ENCODE peak calls at places on chromosomes 5 and 9, in six cellular contexts. One of them, this sample, is unnamed.
A peak's percentile ranks its signal among the peaks of the same experiment; 100 is the strongest.

GRCh38 chr5:10863763-10864383 is 102.8 kb upstream of the DAP start:
- DNase-seq in left ventricle myocardium inferior: no peak
- DNase-seq in CD8-positive, alpha-beta T cell: peak; percentile 34
- DNase-seq in heart left ventricle: no peak
- DNase-seq in OCI-LY7: peak; percentile 59
- DNase-seq in effector memory CD4-positive, alpha-beta T cell: peak; percentile 16
- DNase-seq in this sample: no peak

GRCh38 chr5:89556215-89557009 is 673.4 kb upstream of the MEF2C start:
- DNase-seq in left ventricle myocardium inferior: no peak
- DNase-seq in CD8-positive, alpha-beta T cell: no peak
- DNase-seq in heart left ventricle: no peak
- DNase-seq in OCI-LY7: no peak
- DNase-seq in effector memory CD4-positive, alpha-beta T cell: no peak
- DNase-seq in this sample: no peak

GRCh38 chr9:129709471-129710460 is 43.1 kb downstream of the PTGES start:
- DNase-seq in left ventricle myocardium inferior: no peak
- DNase-seq in CD8-positive, alpha-beta T cell: no peak
- DNase-seq in heart left ventricle: no peak
- DNase-seq in OCI-LY7: no peak
- DNase-seq in effector memory CD4-positive, alpha-beta T cell: no peak
- DNase-seq in this sample: no peak

GRCh38 chr5:16894236-16895057 is 41.6 kb downstream of the MYO10 start:
- DNase-seq in left ventricle myocardium inferior: no peak
- DNase-seq in CD8-positive, alpha-beta T cell: no peak
- DNase-seq in heart left ventricle: no peak
- DNase-seq in OCI-LY7: no peak
- DNase-seq in effector memory CD4-positive, alpha-beta T cell: no peak
- DNase-seq in this sample: no peak

GRCh38 chr5:77871946-77872345 is 95.8 kb upstream of the TBCA start:
- DNase-seq in left ventricle myocardium inferior: no peak
- DNase-seq in CD8-positive, alpha-beta T cell: no peak
- DNase-seq in heart left ventricle: no peak
- DNase-seq in OCI-LY7: no peak
- DNase-seq in effector memory CD4-positive, alpha-beta T cell: no peak
- DNase-seq in this sample: no peak

GRCh38 chr9:36046923-36047322 is 10.2 kb downstream of the RECK start:
- DNase-seq in left ventricle myocardium inferior: no peak
- DNase-seq in CD8-positive, alpha-beta T cell: no peak
- DNase-seq in heart left ventricle: no peak
- DNase-seq in OCI-LY7: no peak
- DNase-seq in effector memory CD4-positive, alpha-beta T cell: no peak
- DNase-seq in this sample: no peak

GRCh38 chr5:77266291-77266690 is 55.8 kb downstream of the PDE8B start:
- DNase-seq in left ventricle myocardium inferior: no peak
- DNase-seq in CD8-positive, alpha-beta T cell: no peak
- DNase-seq in heart left ventricle: no peak
- DNase-seq in OCI-LY7: no peak
- DNase-seq in effector memory CD4-positive, alpha-beta T cell: no peak
- DNase-seq in this sample: no peak

GRCh38 chr5:35026941-35027340 is 20.8 kb downstream of the AGXT2 start:
- DNase-seq in left ventricle myocardium inferior: no peak
- DNase-seq in CD8-positive, alpha-beta T cell: no peak
- DNase-seq in heart left ventricle: no peak
- DNase-seq in OCI-LY7: no peak
- DNase-seq in effector memory CD4-positive, alpha-beta T cell: no peak
- DNase-seq in this sample: peak; percentile 71

GRCh38 chr5:160083501-160083900 is 35.7 kb downstream of the PWWP2A start:
- DNase-seq in left ventricle myocardium inferior: no peak
- DNase-seq in CD8-positive, alpha-beta T cell: no peak
- DNase-seq in heart left ventricle: no peak
- DNase-seq in OCI-LY7: no peak
- DNase-seq in effector memory CD4-positive, alpha-beta T cell: no peak
- DNase-seq in this sample: no peak

GRCh38 chr5:44364097-44364496 is 25.1 kb downstream of the FGF10 start:
- DNase-seq in left ventricle myocardium inferior: no peak
- DNase-seq in CD8-positive, alpha-beta T cell: no peak
- DNase-seq in heart left ventricle: no peak
- DNase-seq in OCI-LY7: no peak
- DNase-seq in effector memory CD4-positive, alpha-beta T cell: no peak
- DNase-seq in this sample: no peak

GRCh38 chr9:73667749-73668148 is 516.1 kb downstream of the ANXA1 start:
- DNase-seq in left ventricle myocardium inferior: no peak
- DNase-seq in CD8-positive, alpha-beta T cell: no peak
- DNase-seq in heart left ventricle: no peak
- DNase-seq in OCI-LY7: no peak
- DNase-seq in effector memory CD4-positive, alpha-beta T cell: no peak
- DNase-seq in this sample: no peak

GRCh38 chr5:32584651-32585050 is 706 bp upstream of the SUB1 start:
- DNase-seq in left ventricle myocardium inferior: no peak
- DNase-seq in CD8-positive, alpha-beta T cell: no peak
- DNase-seq in heart left ventricle: no peak
- DNase-seq in OCI-LY7: no peak
- DNase-seq in effector memory CD4-positive, alpha-beta T cell: no peak
- DNase-seq in this sample: no peak

GRCh38 chr5:66239034-66239433 is 94.9 kb downstream of the SREK1 start:
- DNase-seq in left ventricle myocardium inferior: no peak
- DNase-seq in CD8-positive, alpha-beta T cell: no peak
- DNase-seq in heart left ventricle: no peak
- DNase-seq in OCI-LY7: no peak
- DNase-seq in effector memory CD4-positive, alpha-beta T cell: no peak
- DNase-seq in this sample: no peak

GRCh38 chr5:117803533-117803932 is 1184.8 kb downstream of the DTWD2 start:
- DNase-seq in left ventricle myocardium inferior: no peak
- DNase-seq in CD8-positive, alpha-beta T cell: no peak
- DNase-seq in heart left ventricle: no peak
- DNase-seq in OCI-LY7: no peak
- DNase-seq in effector memory CD4-positive, alpha-beta T cell: no peak
- DNase-seq in this sample: no peak

GRCh38 chr5:57532513-57533497 is 50.2 kb upstream of the ACTBL2 start:
- DNase-seq in left ventricle myocardium inferior: no peak
- DNase-seq in CD8-positive, alpha-beta T cell: no peak
- DNase-seq in heart left ventricle: no peak
- DNase-seq in OCI-LY7: no peak
- DNase-seq in effector memory CD4-positive, alpha-beta T cell: no peak
- DNase-seq in this sample: no peak

GRCh38 chr5:5353681-5354080 is 68.8 kb upstream of the ICE1 start:
- DNase-seq in left ventricle myocardium inferior: no peak
- DNase-seq in CD8-positive, alpha-beta T cell: no peak
- DNase-seq in heart left ventricle: no peak
- DNase-seq in OCI-LY7: no peak
- DNase-seq in effector memory CD4-positive, alpha-beta T cell: no peak
- DNase-seq in this sample: no peak

GRCh38 chr5:112159435-112159834 is 259.6 kb downstream of the EPB41L4A start:
- DNase-seq in left ventricle myocardium inferior: peak; percentile 61
- DNase-seq in CD8-positive, alpha-beta T cell: no peak
- DNase-seq in heart left ventricle: peak; percentile 72
- DNase-seq in OCI-LY7: no peak
- DNase-seq in effector memory CD4-positive, alpha-beta T cell: no peak
- DNase-seq in this sample: no peak

GRCh38 chr5:8561854-8562253 is 692.9 kb downstream of the MTRR start:
- DNase-seq in left ventricle myocardium inferior: no peak
- DNase-seq in CD8-positive, alpha-beta T cell: no peak
- DNase-seq in heart left ventricle: no peak
- DNase-seq in OCI-LY7: no peak
- DNase-seq in effector memory CD4-positive, alpha-beta T cell: no peak
- DNase-seq in this sample: no peak

GRCh38 chr5:131628990-131629389 is 6.0 kb downstream of the RAPGEF6 start:
- DNase-seq in left ventricle myocardium inferior: no peak
- DNase-seq in CD8-positive, alpha-beta T cell: no peak
- DNase-seq in heart left ventricle: no peak
- DNase-seq in OCI-LY7: no peak
- DNase-seq in effector memory CD4-positive, alpha-beta T cell: no peak
- DNase-seq in this sample: no peak

GRCh38 chr5:131630963-131631350 is 4.1 kb downstream of the RAPGEF6 start:
- DNase-seq in left ventricle myocardium inferior: no peak
- DNase-seq in CD8-positive, alpha-beta T cell: no peak
- DNase-seq in heart left ventricle: no peak
- DNase-seq in OCI-LY7: no peak
- DNase-seq in effector memory CD4-positive, alpha-beta T cell: no peak
- DNase-seq in this sample: no peak

GRCh38 chr5:131627466-131627865 is 7.6 kb downstream of the RAPGEF6 start:
- DNase-seq in left ventricle myocardium inferior: no peak
- DNase-seq in CD8-positive, alpha-beta T cell: no peak
- DNase-seq in heart left ventricle: no peak
- DNase-seq in OCI-LY7: no peak
- DNase-seq in effector memory CD4-positive, alpha-beta T cell: no peak
- DNase-seq in this sample: no peak

GRCh38 chr5:131633830-131634229 is 1.2 kb downstream of the RAPGEF6 start:
- DNase-seq in left ventricle myocardium inferior: no peak
- DNase-seq in CD8-positive, alpha-beta T cell: no peak
- DNase-seq in heart left ventricle: no peak
- DNase-seq in OCI-LY7: peak; percentile 62
- DNase-seq in effector memory CD4-positive, alpha-beta T cell: no peak
- DNase-seq in this sample: no peak

GRCh38 chr5:131630208-131630962 is 4.6 kb downstream of the RAPGEF6 start:
- DNase-seq in left ventricle myocardium inferior: no peak
- DNase-seq in CD8-positive, alpha-beta T cell: no peak
- DNase-seq in heart left ventricle: no peak
- DNase-seq in OCI-LY7: no peak
- DNase-seq in effector memory CD4-positive, alpha-beta T cell: no peak
- DNase-seq in this sample: no peak
- H3K4me3 ChIP-seq in left ventricle myocardium inferior: no peak overlapping the region
- H3K4me3 ChIP-seq in CD8-positive, alpha-beta T cell: no peak overlapping the region
- H3K4me3 ChIP-seq in heart left ventricle: no peak overlapping the region
- H3K4me3 ChIP-seq in OCI-LY7: peak overlapping the region; percentile 87
- H3K4me3 ChIP-seq in effector memory CD4-positive, alpha-beta T cell: no peak overlapping the region
- H3K4me3 ChIP-seq in this sample: no peak overlapping the region

GRCh38 chr9:109834855-109835254 is 54.9 kb downstream of the PALM2AKAP2 start:
- DNase-seq in left ventricle myocardium inferior: no peak
- DNase-seq in CD8-positive, alpha-beta T cell: no peak
- DNase-seq in heart left ventricle: no peak
- DNase-seq in OCI-LY7: no peak
- DNase-seq in effector memory CD4-positive, alpha-beta T cell: no peak
- DNase-seq in this sample: no peak
- H3K27ac ChIP-seq in left ventricle myocardium inferior: no peak overlapping the region
- H3K27ac ChIP-seq in CD8-positive, alpha-beta T cell: no peak overlapping the region
- H3K27ac ChIP-seq in heart left ventricle: no peak overlapping the region
- H3K27ac ChIP-seq in OCI-LY7: no peak overlapping the region
- H3K27ac ChIP-seq in effector memory CD4-positive, alpha-beta T cell: no peak overlapping the region
- H3K27ac ChIP-seq in this sample: no peak overlapping the region

GRCh38 chr9:125854553-125855275 is 107.5 kb downstream of the PBX3 start:
- DNase-seq in left ventricle myocardium inferior: no peak
- DNase-seq in CD8-positive, alpha-beta T cell: no peak
- DNase-seq in heart left ventricle: no peak
- DNase-seq in OCI-LY7: no peak
- DNase-seq in effector memory CD4-positive, alpha-beta T cell: no peak
- DNase-seq in this sample: no peak
- H3K4me3 ChIP-seq in left ventricle myocardium inferior: no peak overlapping the region
- H3K4me3 ChIP-seq in CD8-positive, alpha-beta T cell: no peak overlapping the region
- H3K4me3 ChIP-seq in heart left ventricle: no peak overlapping the region
- H3K4me3 ChIP-seq in OCI-LY7: no peak overlapping the region
- H3K4me3 ChIP-seq in effector memory CD4-positive, alpha-beta T cell: no peak overlapping the region
- H3K4me3 ChIP-seq in this sample: no peak overlapping the region

GRCh38 chr9:37986771-37987258 is 82.2 kb downstream of the SHB start:
- DNase-seq in left ventricle myocardium inferior: no peak
- DNase-seq in CD8-positive, alpha-beta T cell: no peak
- DNase-seq in heart left ventricle: no peak
- DNase-seq in OCI-LY7: no peak
- DNase-seq in effector memory CD4-positive, alpha-beta T cell: no peak
- DNase-seq in this sample: no peak
- H3K27ac ChIP-seq in left ventricle myocardium inferior: peak overlapping the region; percentile 65
- H3K27ac ChIP-seq in CD8-positive, alpha-beta T cell: no peak overlapping the region
- H3K27ac ChIP-seq in heart left ventricle: peak overlapping the region; percentile 45
- H3K27ac ChIP-seq in OCI-LY7: no peak overlapping the region
- H3K27ac ChIP-seq in effector memory CD4-positive, alpha-beta T cell: no peak overlapping the region
- H3K27ac ChIP-seq in this sample: no peak overlapping the region

This sample was measured in right lobe of liver.